ENCODE peak calls at places on chromosomes 13 and 19, in four cellular contexts. L, X, T and E are unnamed samples.

GRCh38 chr19:10961073-10961762 is 388 bp downstream of the SMARCA4 start:
- DNase-seq in X (no peak), L (peak; percentile 67), T (peak; percentile 73), E (no peak)

GRCh38 chr19:46378268-46378667 is 31.4 kb downstream of the PPP5C start:
- DNase-seq in T (no peak), L (peak; percentile 31), X (no peak), E (peak; percentile 14)

GRCh38 chr13:75149781-75150180 is 332.2 kb downstream of the TBC1D4 start:
- DNase-seq in T (no peak), X (no peak), L (no peak), E (no peak)

GRCh38 chr19:4719499-4719866 is 4.2 kb downstream of the DPP9 start:
- DNase-seq in L (no peak), T (no peak), X (no peak), E (no peak)

GRCh38 chr13:98285317-98285716 is 108.2 kb upstream of the RNF113B start:
- DNase-seq in L (no peak), X (no peak), T (no peak), E (no peak)

GRCh38 chr13:42001580-42001979 is 40.7 kb upstream of the VWA8 start:
- DNase-seq in T (peak; percentile 63), X (peak; percentile 75), L (no peak), E (peak; percentile 89)

GRCh38 chr13:30806784-30807183 is 71.4 kb downstream of the ALOX5AP start:
- DNase-seq in L (no peak), T (no peak), X (peak; percentile 51), E (peak; percentile 81)

GRCh38 chr19:46812898-46813569 is 24.6 kb upstream of the SLC1A5 start:
- DNase-seq in X (no peak), T (no peak), L (peak; percentile 78), E (no peak)

GRCh38 chr13:25262261-25262660 is 25.0 kb downstream of the MTMR6 start:
- DNase-seq in X (no peak), L (no peak), T (no peak), E (no peak)

GRCh38 chr13:85492283-85492682 is 306.9 kb downstream of the SLITRK6 start:
- DNase-seq in L (no peak), X (no peak), T (no peak), E (no peak)

GRCh38 chr13:53310786-53311185 is 282.2 kb downstream of the OLFM4 start:
- DNase-seq in T (no peak), X (no peak), L (no peak), E (no peak)

GRCh38 chr19:34350161-34350561 is 14.8 kb upstream of the GPI start:
- DNase-seq in T (no peak), L (no peak), X (no peak), E (no peak)

GRCh38 chr13:46569471-46569870 is 16.5 kb downstream of the LRCH1 start:
- DNase-seq in X (no peak), L (no peak), T (no peak), E (no peak)

GRCh38 chr13:50712882-50713281 is 130.6 kb downstream of the DLEU7 start:
- DNase-seq in T (no peak), L (no peak), X (no peak), E (no peak)

GRCh38 chr19:8158411-8159074 is 9.2 kb upstream of the FBN3 start:
- DNase-seq in X (peak; percentile 76), T (peak; percentile 80), L (no peak), E (peak; percentile 54)

GRCh38 chr13:73715114-73715909 is 418.9 kb downstream of the KLF12 start:
- DNase-seq in L (no peak), X (peak; percentile 12), T (no peak), E (peak; percentile 68)

GRCh38 chr13:28159057-28159456 is 20.7 kb downstream of the PAN3 start:
- DNase-seq in X (no peak), L (no peak), T (no peak), E (no peak)

GRCh38 chr19:49988433-49988832 is 27.5 kb upstream of the SIGLEC11 start:
- DNase-seq in T (no peak), X (peak; percentile 35), L (no peak), E (peak; percentile 65)

GRCh38 chr13:19153782-19154450 is 27.7 kb downstream of the TUBA3C start:
- DNase-seq in L (no peak), T (no peak), X (no peak), E (no peak)

GRCh38 chr13:113086991-113087922 is 18.3 kb upstream of the F7 start:
- DNase-seq in L (no peak), T (no peak), X (no peak), E (no peak)
- H3K36me3 ChIP-seq in L (peaks cover 14% of the 10 kb centered on the region), T (no peaks in the 10 kb centered on the region), X (no peaks in the 10 kb centered on the region), E (no peaks in the 10 kb centered on the region)

DNA sequence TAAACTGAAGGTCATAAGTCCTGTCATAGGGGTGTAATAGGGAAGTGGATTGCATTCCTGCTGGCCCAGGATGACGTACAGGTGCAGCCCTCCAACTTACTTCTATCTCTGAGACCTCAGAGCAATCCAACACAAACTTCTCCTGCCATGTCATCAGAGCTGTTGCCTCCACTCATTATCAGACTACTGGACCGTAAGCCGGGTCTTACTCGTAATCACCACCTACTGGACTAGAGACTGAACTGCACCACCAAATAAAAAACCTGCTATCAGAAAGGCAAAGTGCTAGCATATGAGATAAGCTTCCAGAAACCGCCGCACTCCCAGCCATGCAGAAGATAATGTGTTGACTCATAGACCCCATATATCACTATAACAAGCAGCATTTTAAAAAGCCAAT is 102.1 kb downstream of the SLITRK1 start:
- DNase-seq in T (peak; percentile 64), X (peak; percentile 33), L (no peak), E (peak; percentile 47)
- H3K27me3 ChIP-seq in T (no peaks in the 10 kb centered on the region), X (no peaks in the 10 kb centered on the region), L (no peaks in the 10 kb centered on the region), E (no peaks in the 10 kb centered on the region)

GRCh38 chr19:38837656-38838121 is 6.1 kb upstream of the ECH1 start:
- DNase-seq in L (no peak), X (peak; percentile 90), T (no peak), E (peak; percentile 79)
- H3K36me3 ChIP-seq in L (peaks cover 64% of the 10 kb centered on the region), X (peaks cover 39% of the 10 kb centered on the region), T (peaks cover 73% of the 10 kb centered on the region), E (peaks cover 30% of the 10 kb centered on the region)

GRCh38 chr19:3367572-3368440 is 1.4 kb downstream of the NFIC start:
- DNase-seq in X (peak; percentile 24), T (no peak), L (no peak), E (no peak)
- H3K27me3 ChIP-seq in X (no peaks in the 10 kb centered on the region), T (peaks cover 97% of the 10 kb centered on the region), L (no peaks in the 10 kb centered on the region), E (no peaks in the 10 kb centered on the region)

DNA sequence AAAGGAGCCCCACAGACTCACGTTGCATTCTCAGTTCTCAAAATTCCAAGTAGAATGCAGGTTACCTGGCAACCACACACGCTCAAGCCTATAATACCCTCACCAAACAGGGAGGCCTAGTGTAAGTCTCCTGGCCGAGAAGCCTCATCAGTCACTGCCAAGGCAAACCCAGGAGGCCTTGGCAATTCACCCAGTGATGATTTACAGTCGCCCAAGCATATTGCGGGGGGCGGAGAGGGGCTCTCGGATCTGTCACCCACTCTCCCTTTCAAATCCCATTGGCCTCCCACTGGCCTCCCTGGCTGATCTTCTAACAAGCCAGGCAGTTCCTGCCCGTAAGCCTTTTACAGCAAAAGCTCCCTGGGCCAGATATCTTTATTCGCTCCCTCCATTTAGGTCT is 1.1 kb downstream of the AKAP8L start:
- DNase-seq in L (no peak), X (peak; percentile 9), T (no peak), E (peak; percentile 8)
- H3K36me3 ChIP-seq in L (peaks cover 5% of the 10 kb centered on the region), X (peaks cover 3% of the 10 kb centered on the region), T (peaks cover 20% of the 10 kb centered on the region), E (peaks cover 4% of the 10 kb centered on the region)

DNA sequence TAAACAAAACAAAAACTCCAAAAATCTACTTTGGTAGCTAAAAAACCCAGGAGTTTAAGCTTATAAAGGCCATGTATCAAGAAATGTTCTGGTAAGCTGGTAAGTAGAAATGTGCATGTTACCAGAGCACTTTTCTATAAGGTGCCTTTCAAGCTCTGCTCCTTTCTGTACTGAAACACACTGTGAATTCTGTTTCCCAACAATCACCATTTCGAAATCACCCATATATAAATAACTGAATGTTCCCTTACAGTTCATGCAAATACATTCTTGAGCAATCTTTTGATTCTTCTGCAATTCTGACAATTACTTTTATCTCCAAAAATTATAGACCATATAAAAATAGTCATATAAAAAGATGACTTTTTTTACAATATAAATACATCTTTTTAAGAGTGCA is 351.7 kb downstream of the SLITRK5 start:
- DNase-seq in T (no peak), L (no peak), X (no peak), E (peak; percentile 20)
- H3K27me3 ChIP-seq in T (no peaks in the 10 kb centered on the region), L (no peaks in the 10 kb centered on the region), X (no peaks in the 10 kb centered on the region), E (no peaks in the 10 kb centered on the region)

GRCh38 chr13:76586842-76587241 is 299.4 kb downstream of the KCTD12 start:
- DNase-seq in T (no peak), X (no peak), L (no peak), E (no peak)
- H3K36me3 ChIP-seq in T (no peaks in the 10 kb centered on the region), X (no peaks in the 10 kb centered on the region), L (no peaks in the 10 kb centered on the region), E (no peaks in the 10 kb centered on the region)

DNA sequence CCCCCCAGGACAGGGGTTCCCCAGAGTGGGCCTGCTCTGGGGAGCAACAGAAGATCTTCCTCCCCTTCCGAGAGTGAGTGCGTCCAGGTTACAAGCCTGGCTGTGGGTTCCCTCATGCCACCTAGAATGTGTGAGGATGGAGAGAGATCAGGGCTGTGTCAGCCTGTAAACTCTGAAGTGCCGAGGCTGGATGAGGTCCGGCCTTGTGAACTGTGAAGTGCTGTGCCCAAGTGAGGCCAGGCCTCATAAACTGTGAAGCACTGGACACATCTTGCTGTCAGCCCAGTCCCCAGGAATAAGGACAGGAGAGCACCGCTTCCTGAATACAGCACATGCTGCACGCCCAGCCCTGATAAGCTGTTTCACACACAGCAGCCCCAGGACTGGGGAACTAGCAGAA is 7.6 kb downstream of the KCNN1 start:
- DNase-seq in X (no peak), T (no peak), L (no peak), E (no peak)
- H3K27me3 ChIP-seq in X (no peaks in the 10 kb centered on the region), T (no peaks in the 10 kb centered on the region), L (no peaks in the 10 kb centered on the region), E (no peaks in the 10 kb centered on the region)

GRCh38 chr19:1360126-1360817 is 23.4 kb upstream of the NDUFS7 start:
- DNase-seq in L (no peak), T (peak; percentile 36), X (no peak), E (no peak)

GRCh38 chr19:1363599-1363998 is 20.1 kb upstream of the NDUFS7 start:
- DNase-seq in T (no peak), X (no peak), L (no peak), E (no peak)

GRCh38 chr19:1362385-1363257 is 21.1 kb upstream of the NDUFS7 start:
- DNase-seq in L (no peak), T (no peak), X (no peak), E (no peak)

GRCh38 chr19:1360818-1361461 is 22.8 kb upstream of the NDUFS7 start:
- DNase-seq in L (no peak), X (peak; percentile 26), T (peak; percentile 55), E (peak; percentile 23)

DNA sequence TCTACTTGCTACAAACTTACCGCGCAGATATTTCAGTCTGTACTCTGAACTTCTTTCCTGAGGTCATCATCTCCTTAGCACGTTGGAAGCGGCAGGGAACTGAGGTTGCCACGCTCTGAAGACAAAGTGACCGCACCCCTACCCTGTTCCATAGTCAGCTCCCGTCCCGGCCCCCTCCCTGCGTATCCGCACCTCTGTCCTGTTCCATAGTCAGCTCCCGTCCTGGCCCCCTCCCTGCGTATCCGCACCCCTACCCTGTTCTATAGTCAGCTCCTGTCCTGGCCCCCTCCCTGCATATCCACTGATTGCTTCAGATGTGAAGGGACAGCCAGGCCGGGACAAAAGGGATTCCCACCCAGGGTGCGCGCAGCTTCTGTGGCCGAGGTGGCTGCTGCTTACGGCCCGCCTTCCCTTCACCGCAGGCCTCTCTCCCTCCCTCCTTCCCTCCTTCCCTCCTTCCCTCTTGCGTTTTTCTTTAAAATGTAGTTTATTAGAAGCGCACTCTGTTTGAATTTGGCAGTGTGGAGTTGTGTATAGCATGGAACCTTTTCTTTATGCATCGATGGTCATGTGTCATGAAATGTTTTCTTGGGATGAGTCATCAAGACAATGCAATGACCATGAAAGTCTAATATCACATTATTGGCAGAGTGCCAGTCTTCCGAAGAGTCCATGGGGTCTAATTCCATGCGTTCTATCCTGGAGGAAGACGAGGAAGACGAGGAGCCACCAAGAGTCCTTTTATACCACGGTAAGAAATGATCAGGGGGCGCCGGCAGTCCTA is 21.9 kb upstream of the NDUFS7 start:
- DNase-seq in T (no peak), L (no peak), X (no peak), E (peak; percentile 29)
- H3K36me3 ChIP-seq in T (peaks cover 91% of the 10 kb centered on the region), L (peaks cover 43% of the 10 kb centered on the region), X (peaks cover 11% of the 10 kb centered on the region), E (peaks cover 21% of the 10 kb centered on the region)